ENCODE peak calls at places on chromosomes 3 and 15, in four cellular contexts. D is stomach, W is esophagus squamous epithelium, P is thyroid gland. C is an unnamed sample. For H3K4me1, the result is how much of the 10 kb centered on the place peaks cover.

GRCh38 chr3:10285307-10285706 is 7.4 kb downstream of the GHRL start:
- DNase-seq in W (no peak), P (no peak), D (no peak), C (no peak)

GRCh38 chr15:83250766-83251165 is 33.7 kb downstream of the BNC1 start:
- DNase-seq in D (no peak), W (no peak), P (no peak), C (no peak)

GRCh38 chr3:11172136-11172670 is 17.9 kb downstream of the HRH1 start:
- DNase-seq in D (no peak), P (no peak), W (no peak), C (no peak)

GRCh38 chr15:27260523-27260922 is 289.5 kb downstream of the GABRG3 start:
- DNase-seq in P (no peak), W (no peak), D (no peak), C (no peak)

GRCh38 chr3:159482241-159483031 is 506.2 kb upstream of the IL12A start:
- DNase-seq in P (no peak), W (no peak), D (no peak), C (no peak)

GRCh38 chr3:55624238-55624637 is 137.1 kb upstream of the WNT5A start:
- DNase-seq in W (no peak), D (no peak), P (no peak), C (no peak)

GRCh38 chr3:141680620-141681389 is 57.3 kb upstream of the RNF7 start:
- DNase-seq in P (peak), D (no peak), W (no peak), C (peak)

GRCh38 chr3:78951546-78951945 is 816.3 kb downstream of the ROBO1 start:
- DNase-seq in W (no peak), P (no peak), D (no peak), C (no peak)

GRCh38 chr3:197584733-197585132 is 29.0 kb upstream of the BDH1 start:
- DNase-seq in D (no peak), P (no peak), W (no peak), C (no peak)

GRCh38 chr3:46228259-46229222 is 13.7 kb upstream of the CCR3 start:
- DNase-seq in D (no peak), W (no peak), P (no peak), C (peak)

GRCh38 chr3:155449613-155450267 is 156.3 kb upstream of the STRIT1 start:
- DNase-seq in W (no peak), P (no peak), D (no peak), C (no peak)

DNA sequence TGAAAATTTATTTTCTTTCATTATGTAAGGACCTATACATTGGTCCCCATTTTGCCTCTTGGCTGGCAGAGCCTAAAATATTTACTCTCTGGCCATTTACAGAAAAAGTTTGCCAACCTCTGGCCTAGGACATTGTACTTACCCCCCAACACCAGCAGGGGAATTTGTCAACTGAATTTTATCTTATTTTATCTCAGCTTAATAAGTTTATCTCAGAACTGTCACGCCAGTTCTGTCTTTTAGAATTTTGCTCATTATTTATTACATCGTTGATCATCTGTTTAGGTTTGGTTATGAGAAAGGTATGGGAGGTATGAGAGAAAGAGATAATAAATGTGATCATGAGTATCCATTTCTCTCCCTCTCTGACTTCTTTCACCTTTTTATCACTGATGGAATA is 38.3 kb downstream of the CHD2 start:
- DNase-seq in D (no peak), W (no peak), P (no peak), C (no peak)
- TF ChIP-seq CTCF in D (no peak), W (no peak), P (no peak), C (peak)

GRCh38 chr3:71127052-71127451 is 456.5 kb downstream of the FOXP1 start:
- DNase-seq in W (no peak), D (no peak), P (no peak), C (no peak)
- H3K4me1 ChIP-seq in W (under half), D (half or more), P (half or more), C (half or more)

GRCh38 chr15:67174864-67175573 is 79.4 kb downstream of the AAGAB start:
- DNase-seq in W (no peak), P (no peak), D (peak), C (no peak)
- TF ChIP-seq POLR2A in W (no peak), P (no peak), D (no peak), C (no peak)

DNA sequence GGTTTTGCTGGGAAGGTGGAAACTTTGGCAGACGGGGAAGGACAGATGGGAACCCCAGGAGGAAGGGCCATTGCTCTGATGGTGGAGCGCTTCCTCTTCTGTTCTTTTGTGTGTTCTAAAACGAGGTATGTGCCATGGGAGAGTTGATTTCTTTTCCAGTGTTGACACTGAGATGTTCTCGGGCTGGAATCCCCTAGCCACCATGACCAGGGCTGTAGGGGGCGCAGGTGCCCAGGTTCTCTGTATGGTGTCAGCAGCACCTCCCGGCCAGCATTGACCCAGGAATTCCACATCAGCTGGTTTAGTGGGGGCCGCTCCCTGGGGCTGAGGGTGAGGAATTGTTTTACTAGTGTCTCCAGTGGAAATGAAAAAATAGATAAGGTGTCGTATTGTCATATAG is 34.3 kb upstream of the ACAD9 start:
- DNase-seq in P (no peak), W (no peak), D (no peak), C (no peak)
- TF ChIP-seq CTCF in P (no peak), W (no peak), D (no peak), C (no peak)

DNA sequence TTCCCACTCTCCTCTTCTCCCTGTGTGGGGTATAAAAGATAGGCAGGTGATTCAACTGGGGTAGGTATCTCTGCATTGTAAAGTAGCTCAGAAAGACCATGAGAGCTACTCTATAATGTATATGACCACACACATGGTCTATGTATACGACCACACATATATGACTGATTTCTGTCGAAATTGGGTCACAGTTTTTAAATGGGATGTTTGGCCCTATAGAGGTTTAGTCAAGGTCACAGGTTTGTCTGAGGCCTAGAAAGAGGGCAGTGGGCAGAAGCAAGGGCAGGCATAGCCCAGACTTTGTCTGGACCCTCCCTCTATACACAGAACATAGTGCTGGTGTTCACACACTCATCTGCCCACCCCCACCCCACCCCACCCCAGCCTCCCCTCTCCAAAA is 4.4 kb downstream of the LAMP3 start:
- DNase-seq in W (no peak), P (no peak), D (no peak), C (no peak)
- H3K4me1 ChIP-seq in W (under half), P (under half), D (under half), C (under half)

DNA sequence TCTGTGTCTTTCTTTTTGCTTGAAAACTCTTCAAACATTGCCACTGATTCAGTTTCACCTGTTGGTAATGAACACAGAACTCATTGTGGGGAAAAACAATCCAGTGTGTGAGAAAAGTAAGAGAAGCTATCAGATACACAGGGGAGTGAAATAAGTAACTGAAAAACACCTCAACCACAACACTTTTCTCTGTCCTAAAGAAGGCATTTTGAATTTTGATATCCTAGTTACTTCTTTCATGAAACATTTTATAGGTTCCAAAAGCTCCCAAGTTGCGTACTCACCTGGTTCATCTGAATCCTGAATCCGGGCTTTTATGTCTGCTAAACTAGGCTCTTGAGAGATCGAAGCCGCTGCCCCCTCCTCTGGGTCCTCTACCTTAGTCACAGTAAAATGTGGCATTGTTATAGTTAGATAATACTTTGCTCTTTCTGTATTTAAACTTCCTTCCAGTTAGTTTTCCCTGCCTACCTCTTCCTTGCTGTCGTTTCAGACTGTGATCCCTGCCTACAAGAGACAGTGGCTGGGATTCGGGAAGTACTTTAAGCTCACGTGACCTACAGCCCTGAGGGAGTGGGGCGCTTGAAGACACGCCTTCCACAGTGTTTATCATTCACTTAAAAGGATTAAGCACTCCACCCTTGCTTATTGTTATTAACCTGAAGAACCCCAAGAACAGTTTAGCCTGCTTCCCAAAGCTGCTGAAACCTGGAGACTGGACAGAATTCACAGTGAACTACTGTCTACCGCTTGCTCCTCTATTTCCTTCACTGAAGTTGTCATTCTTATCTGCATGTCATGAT is 19.1 kb downstream of the SLC12A6 start:
- DNase-seq in P (peak), D (peak), W (no peak), C (peak)
- TF ChIP-seq POLR2A in P (no peak), D (no peak), W (peak), C (peak)

GRCh38 chr3:102529452-102529851 is 94.6 kb downstream of the ZPLD1 start:
- DNase-seq in D (no peak), W (no peak), P (peak), C (peak)
- TF ChIP-seq CTCF in D (peak), W (no peak), P (no peak), C (no peak)